ENCODE peak calls at places on chromosomes 3 and 15, in six cellular contexts. Q, D, I, A, U and Y are unnamed samples.

GRCh38 chr3:8450618-8451017 is 51.0 kb upstream of the LMCD1 start:
- DNase-seq in Q (no peak), A (peak), U (no peak), D (peak), I (peak), Y (no peak)

GRCh38 chr3:124318014-124318413 is 326.1 kb upstream of the ROPN1 start:
- DNase-seq in Q (no peak), I (no peak), D (no peak), A (no peak), U (no peak), Y (no peak)

GRCh38 chr3:187130346-187131066 is 8.8 kb downstream of the RPL39L start:
- DNase-seq in U (no peak), Q (peak), D (peak), I (peak), A (peak), Y (peak)

GRCh38 chr3:42273351-42273750 is 7.4 kb upstream of the CCK start:
- DNase-seq in Q (no peak), I (no peak), D (no peak), A (no peak), U (no peak), Y (no peak)

GRCh38 chr15:63640146-63640545 is 43.0 kb downstream of the FBXL22 start:
- DNase-seq in U (no peak), D (peak), Q (no peak), A (no peak), I (no peak), Y (no peak)

GRCh38 chr3:143849854-143850549 is 1.7 kb upstream of the SLC9A9 start:
- DNase-seq in D (peak), U (no peak), I (peak), Q (peak), A (peak), Y (peak)

GRCh38 chr3:42689421-42690014 is 4.2 kb downstream of the KLHL40 start:
- DNase-seq in Q (no peak), A (no peak), I (no peak), D (no peak), U (no peak), Y (no peak)

GRCh38 chr3:150376001-150376848 is 31.9 kb upstream of the TSC22D2 start:
- DNase-seq in I (no peak), D (peak), Q (peak), U (no peak), A (peak), Y (no peak)

GRCh38 chr3:135352213-135352612 is 557.2 kb downstream of the EPHB1 start:
- DNase-seq in Q (no peak), U (no peak), I (no peak), A (no peak), D (no peak), Y (no peak)

GRCh38 chr3:81485444-81485865 is 276.0 kb downstream of the GBE1 start:
- DNase-seq in I (peak), D (peak), U (no peak), A (peak), Q (peak), Y (no peak)

GRCh38 chr3:42705039-42705767 is 2.6 kb upstream of the HHATL start:
- DNase-seq in I (no peak), U (no peak), A (no peak), Q (no peak), D (no peak), Y (peak)

GRCh38 chr3:34015204-34016142 is 217.0 kb downstream of the PDCD6IP start:
- DNase-seq in D (peak), U (no peak), Q (peak), A (peak), I (no peak), Y (no peak)

GRCh38 chr15:59143281-59143680 is 38.3 kb downstream of the CCNB2 start:
- DNase-seq in D (no peak), Q (no peak), A (no peak), I (no peak), U (no peak), Y (no peak)

GRCh38 chr3:194667363-194667762 is 4.6 kb downstream of the LSG1 start:
- DNase-seq in Q (peak), I (no peak), D (no peak), A (peak), U (no peak), Y (no peak)

GRCh38 chr15:57727031-57727430 is 20.5 kb downstream of the POLR2M start:
- DNase-seq in I (peak), Q (no peak), A (peak), D (peak), U (no peak), Y (no peak)

GRCh38 chr3:114745322-114746240 is 401.5 kb downstream of the ZBTB20 start:
- DNase-seq in I (peak), D (peak), U (no peak), Q (peak), A (peak), Y (no peak)

GRCh38 chr3:41640076-41640475 is 321.8 kb downstream of the ULK4 start:
- DNase-seq in Q (no peak), I (peak), D (no peak), U (no peak), A (no peak), Y (no peak)

GRCh38 chr3:63135362-63135761 is 142.7 kb upstream of the SYNPR start:
- DNase-seq in I (peak), D (peak), U (no peak), Q (no peak), A (no peak), Y (no peak)

GRCh38 chr3:3286014-3286413 is 106.5 kb upstream of the CRBN start:
- DNase-seq in I (no peak), A (no peak), U (no peak), D (no peak), Q (no peak), Y (no peak)

GRCh38 chr3:111785034-111785433 is 74.0 kb upstream of the PHLDB2 start:
- DNase-seq in I (no peak), U (no peak), D (no peak), A (peak), Q (peak), Y (no peak)

DNA sequence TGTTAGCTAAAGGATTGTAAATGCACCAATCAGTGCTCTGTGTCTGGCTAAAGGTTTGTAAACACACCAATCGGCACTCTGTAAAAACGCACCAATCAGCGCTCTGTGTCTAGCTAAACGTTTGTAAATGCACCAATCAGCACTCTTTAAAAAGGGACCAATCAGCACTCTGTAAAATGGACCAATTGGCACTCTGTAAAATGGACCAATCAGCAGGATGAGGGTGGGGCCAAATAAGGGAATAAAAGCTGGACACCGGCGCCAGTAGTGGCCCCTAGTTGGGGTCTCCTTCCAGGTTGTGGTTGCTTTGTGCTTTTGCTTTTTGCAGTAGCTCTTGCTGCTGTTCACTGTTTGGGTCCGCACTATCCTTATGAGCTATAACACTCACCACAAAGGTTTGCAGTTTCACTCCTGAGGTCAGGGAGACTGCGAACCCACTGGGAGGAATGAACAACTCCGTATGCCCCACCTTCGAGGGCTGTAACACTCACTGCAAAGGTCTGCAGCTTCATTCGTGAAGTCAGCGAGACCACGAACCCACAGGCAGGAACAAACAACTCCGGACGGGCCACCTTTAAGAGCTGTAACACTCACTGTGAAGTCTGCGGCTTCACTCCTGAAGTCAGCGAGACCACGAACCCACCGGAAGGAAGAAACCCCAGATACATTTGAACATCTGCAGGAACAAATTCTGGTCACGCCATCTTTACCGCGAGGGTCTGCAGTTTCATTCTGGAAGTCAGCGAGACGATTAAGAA is 1.1 kb upstream of the SUCLG2 start:
- DNase-seq in I (no peak), A (no peak), D (no peak), Q (no peak), U (no peak), Y (peak)
- H3K4me3 ChIP-seq in I (no peak), A (peak), D (peak), Q (no peak), U (peak), Y (no peak)

GRCh38 chr3:153625506-153625905 is 463.5 kb downstream of the RAP2B start:
- DNase-seq in A (no peak), I (no peak), Q (peak), D (no peak), U (no peak), Y (no peak)
- TF ChIP-seq CTCF in A (no peak), I (peak), Q (no peak), D (peak), U (no peak), Y (no peak)

GRCh38 chr3:64684715-64685261 is 3.0 kb downstream of the ADAMTS9 start:
- DNase-seq in I (peak), A (peak), D (peak), U (peak), Q (peak), Y (peak)
- H3K4me3 ChIP-seq in I (peak), A (peak), D (peak), U (peak), Q (peak), Y (peak)

DNA sequence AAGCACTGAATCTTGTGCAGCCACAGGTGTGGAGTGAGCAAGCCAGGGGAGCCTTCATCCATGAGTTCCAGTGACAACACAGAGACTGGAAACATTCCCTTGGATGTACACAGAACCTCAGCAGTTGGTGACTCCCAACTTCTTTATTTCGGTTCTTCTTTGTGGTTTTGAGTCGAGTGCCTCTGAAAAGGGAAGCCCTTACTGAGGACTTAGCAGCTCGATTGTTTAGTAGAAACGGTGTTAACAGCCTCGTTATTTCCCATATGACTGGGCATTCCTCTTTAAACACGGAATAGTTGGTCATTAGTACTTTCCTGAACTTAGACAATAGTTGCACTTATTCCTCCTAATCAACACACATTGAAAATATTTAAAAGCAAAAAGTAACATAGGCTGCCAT is 7.7 kb downstream of the SLCO3A1 start:
- DNase-seq in I (peak), A (no peak), D (no peak), U (no peak), Q (no peak), Y (no peak)
- TF ChIP-seq CTCF in I (no peak), A (no peak), D (no peak), U (no peak), Q (no peak), Y (no peak)